ENCODE peak calls at places on chromosomes 13 and 19, in ten cellular contexts. B is tibial nerve; C is upper lobe of right lung; W is epithelial cell of esophagus; M is A549; I is fibroblast of pulmonary artery; U is PC-9; Z is CD8-positive, alpha-beta T cell; G is mesothelial cell of epicardium; A is HFFc6. N is an unnamed sample.

GRCh38 chr19:12757544-12758274 is 6.1 kb downstream of the BEST2 start:
- DNase-seq in B (no peak), M (peak), C (peak), U (peak), W (peak), A (peak), G (peak), I (peak), Z (peak), N (peak)

GRCh38 chr19:5023128-5023571 is 54.2 kb downstream of the KDM4B start:
- DNase-seq in A (no peak), W (no peak), B (no peak), G (no peak), I (no peak), C (no peak), U (no peak), M (no peak), Z (no peak), N (no peak)

GRCh38 chr19:10102787-10103236 is 334 bp upstream of the ANGPTL6 start:
- DNase-seq in A (no peak), Z (no peak), U (no peak), B (no peak), I (no peak), G (no peak), W (no peak), C (no peak), M (no peak), N (no peak)

GRCh38 chr19:33813391-33814101 is 16.9 kb downstream of the KCTD15 start:
- DNase-seq in B (no peak), G (no peak), U (no peak), M (no peak), A (no peak), W (no peak), C (peak), Z (no peak), I (no peak), N (no peak)

GRCh38 chr13:21663197-21663596 is 7.7 kb upstream of the FGF9 start:
- DNase-seq in Z (no peak), G (no peak), B (no peak), M (no peak), I (no peak), W (peak), U (no peak), A (no peak), C (no peak), N (peak)

GRCh38 chr13:31124225-31124624 is 37.5 kb downstream of the HSPH1 start:
- DNase-seq in I (no peak), Z (no peak), W (no peak), A (no peak), C (no peak), U (no peak), B (no peak), G (no peak), M (no peak), N (no peak)

GRCh38 chr13:83216521-83217245 is 665.6 kb downstream of the SLITRK1 start:
- DNase-seq in W (no peak), I (no peak), B (no peak), A (peak), U (no peak), Z (no peak), G (no peak), M (no peak), C (no peak), N (no peak)

GRCh38 chr13:30576528-30576927 is 41.2 kb upstream of the USPL1 start:
- DNase-seq in B (peak), C (no peak), G (no peak), A (peak), Z (peak), W (peak), M (no peak), I (peak), U (peak), N (peak)

GRCh38 chr19:17332677-17333581 is 1.7 kb downstream of the ANO8 start:
- DNase-seq in G (no peak), B (no peak), C (no peak), A (peak), W (peak), Z (no peak), I (peak), U (no peak), M (peak), N (peak)

GRCh38 chr13:59782696-59783095 is 381.0 kb downstream of the DIAPH3 start:
- DNase-seq in W (no peak), A (no peak), G (no peak), I (no peak), Z (no peak), U (no peak), B (no peak), C (no peak), M (no peak), N (no peak)

GRCh38 chr19:54045771-54046170 is 17.9 kb downstream of the VSTM1 start:
- DNase-seq in B (no peak), W (no peak), G (no peak), M (no peak), A (no peak), I (no peak), C (no peak), U (no peak), Z (no peak), N (no peak)

GRCh38 chr13:101204270-101205011 is 211.9 kb downstream of the NALCN start:
- DNase-seq in G (no peak), Z (no peak), B (no peak), M (no peak), A (no peak), I (no peak), U (no peak), W (no peak), C (no peak), N (no peak)

GRCh38 chr13:80363890-80364503 is 23.1 kb upstream of the SPRY2 start:
- DNase-seq in U (no peak), G (no peak), M (no peak), Z (no peak), W (peak), C (no peak), B (no peak), I (peak), A (no peak), N (peak)

GRCh38 chr19:23986623-23987022 is 71.9 kb downstream of the ZNF726 start:
- DNase-seq in C (no peak), M (no peak), U (no peak), G (no peak), B (no peak), I (no peak), W (no peak), A (no peak), Z (no peak), N (no peak)

GRCh38 chr19:11806354-11807098 is 7.5 kb upstream of the ZNF440 start:
- DNase-seq in M (no peak), B (no peak), Z (no peak), G (no peak), C (no peak), I (no peak), W (no peak), U (no peak), A (no peak), N (no peak)

GRCh38 chr19:8641908-8642547 is 11.6 kb downstream of the NFILZ start:
- DNase-seq in I (peak), B (peak), W (peak), C (no peak), U (peak), Z (no peak), G (no peak), A (peak), M (peak), N (peak)

GRCh38 chr19:46733693-46734240 is 12.1 kb upstream of the FKRP start:
- DNase-seq in A (no peak), U (no peak), W (no peak), B (no peak), M (no peak), Z (no peak), I (no peak), G (no peak), C (no peak), N (no peak)

GRCh38 chr13:52744842-52745241 is 5.2 kb upstream of the CNMD start:
- DNase-seq in W (no peak), B (no peak), A (no peak), Z (no peak), G (no peak), U (no peak), I (no peak), C (no peak), M (no peak), N (no peak)

GRCh38 chr13:41463823-41464602 is 6.7 kb downstream of the RGCC start:
- DNase-seq in C (no peak), A (no peak), M (no peak), G (no peak), U (no peak), B (no peak), I (no peak), Z (no peak), W (no peak), N (no peak)

GRCh38 chr19:52566588-52566987 is 3.5 kb upstream of the ZNF701 start:
- DNase-seq in G (no peak), C (no peak), U (no peak), W (peak), M (no peak), B (no peak), I (peak), Z (no peak), A (peak), N (peak)

GRCh38 chr19:2126879-2127518 is 24.4 kb downstream of the AP3D1 start:
- DNase-seq in I (no peak), B (no peak), C (no peak), U (no peak), Z (no peak), A (no peak), W (no peak), G (no peak), M (no peak), N (no peak)

GRCh38 chr13:87919956-87920355 is 248.8 kb downstream of the SLITRK5 start:
- DNase-seq in I (no peak), A (no peak), M (no peak), B (no peak), Z (no peak), G (no peak), C (no peak), U (no peak), W (no peak), N (no peak)

GRCh38 chr19:28793391-28794168 is 419.4 kb downstream of the UQCRFS1 start:
- DNase-seq in I (no peak), U (no peak), C (no peak), B (no peak), A (no peak), W (no peak), M (no peak), G (no peak), Z (no peak), N (no peak)

GRCh38 chr19:56103027-56103614 is 18.0 kb downstream of the ZNF787 start:
- DNase-seq in W (no peak), B (no peak), G (no peak), I (no peak), Z (no peak), M (no peak), U (no peak), A (no peak), C (no peak), N (no peak)

GRCh38 chr13:46142692-46143238 is 37.9 kb upstream of the CPB2 start:
- DNase-seq in W (no peak), Z (no peak), U (no peak), C (no peak), G (no peak), A (no peak), M (no peak), I (no peak), B (no peak), N (no peak)

GRCh38 chr13:79593611-79594275 is 112.8 kb downstream of the NDFIP2 start:
- DNase-seq in Z (no peak), I (peak), M (no peak), C (no peak), U (no peak), A (peak), B (no peak), W (peak), G (no peak), N (peak)

GRCh38 chr19:11164879-11165406 is 9.4 kb upstream of the SPC24 start:
- DNase-seq in Z (no peak), W (no peak), M (no peak), C (no peak), U (no peak), B (peak), I (peak), A (no peak), G (no peak), N (no peak)

GRCh38 chr13:28429096-28429495 is 65.8 kb downstream of the FLT1 start:
- DNase-seq in G (no peak), U (no peak), A (no peak), I (no peak), Z (no peak), M (no peak), B (no peak), C (no peak), W (no peak), N (no peak)

GRCh38 chr13:85693889-85694511 is 105.2 kb downstream of the SLITRK6 start:
- DNase-seq in Z (no peak), A (peak), M (peak), G (no peak), I (no peak), U (no peak), C (no peak), B (no peak), W (peak), N (peak)

GRCh38 chr19:10112037-10112751 is 701 bp downstream of the P2RY11 start:
- DNase-seq in U (no peak), A (no peak), I (no peak), M (no peak), C (peak), Z (no peak), B (no peak), W (no peak), G (no peak), N (peak)

GRCh38 chr13:44293908-44294735 is 79.5 kb upstream of the SERP2 start:
- DNase-seq in A (peak), I (peak), W (peak), U (no peak), M (no peak), Z (no peak), G (no peak), C (no peak), B (no peak), N (peak)

GRCh38 chr13:99601535-99601934 is 100.3 kb downstream of the TM9SF2 start:
- DNase-seq in C (no peak), Z (no peak), I (no peak), W (no peak), B (no peak), U (no peak), A (no peak), G (no peak), M (no peak), N (no peak)

GRCh38 chr13:99608345-99608744 is 107.1 kb downstream of the TM9SF2 start:
- DNase-seq in U (no peak), B (no peak), C (no peak), G (no peak), A (no peak), Z (no peak), I (no peak), W (no peak), M (no peak), N (no peak)

GRCh38 chr13:99606322-99607089 is 105.2 kb downstream of the TM9SF2 start:
- DNase-seq in I (peak), U (peak), Z (peak), G (peak), W (peak), B (peak), A (peak), C (peak), M (peak), N (peak)

GRCh38 chr13:99604636-99605035 is 103.4 kb downstream of the TM9SF2 start:
- DNase-seq in U (no peak), B (no peak), I (no peak), C (no peak), W (no peak), G (no peak), A (no peak), Z (no peak), M (no peak), N (no peak)

DNA sequence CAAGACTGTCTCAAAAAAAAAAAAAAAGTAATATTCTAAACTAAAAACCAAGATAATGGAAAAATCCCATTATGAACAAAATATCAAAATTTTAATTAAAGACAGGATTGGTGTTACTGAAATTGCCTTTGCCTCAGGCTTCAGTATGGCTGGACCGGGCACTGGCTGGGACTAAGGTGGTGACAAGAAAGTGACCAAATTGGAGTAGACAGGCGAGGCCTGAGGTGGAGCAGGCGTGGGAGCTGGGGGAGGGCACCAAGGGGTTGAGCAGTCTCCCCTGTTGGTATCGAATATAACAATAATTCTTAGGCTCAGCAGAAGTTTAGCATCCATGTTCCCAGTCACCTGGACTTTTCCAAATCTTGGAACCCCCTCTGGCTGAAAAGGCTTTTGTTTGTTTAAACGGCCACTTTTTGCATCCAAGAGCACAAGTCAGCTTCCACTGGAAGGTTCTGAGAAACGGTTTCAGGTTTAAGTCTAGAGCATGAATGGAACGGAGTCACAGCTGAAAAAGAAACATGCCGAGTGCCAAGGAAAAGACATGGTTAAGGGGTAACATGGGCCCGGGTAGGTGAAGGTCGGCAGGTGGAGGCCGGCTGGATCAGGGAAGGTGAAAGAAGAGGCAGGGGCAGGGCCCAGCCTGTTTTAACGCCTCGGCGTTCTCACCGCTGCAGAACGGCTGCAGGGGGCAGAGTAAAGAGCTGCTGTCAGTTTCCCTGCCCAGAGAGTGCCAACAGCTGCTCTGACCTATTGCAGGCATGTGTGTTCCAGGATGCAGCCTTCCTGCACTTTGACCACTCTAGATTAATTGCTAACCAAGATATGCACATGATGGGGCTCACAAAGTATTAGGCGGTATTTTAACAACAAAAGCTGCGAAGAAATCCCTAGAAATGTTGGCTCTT is 104.4 kb downstream of the TM9SF2 start:
- DNase-seq in G (no peak), C (peak), B (peak), M (peak), U (peak), A (no peak), I (no peak), W (peak), Z (peak), N (peak)
- TF ChIP-seq CTCF in G (no peak), C (peak), B (peak), M (no peak), U (no peak), A (peak), I (peak), W (peak), Z (no peak), N (no peak)

GRCh38 chr19:35141627-35142401 is 1.2 kb upstream of the FXYD7 start:
- DNase-seq in B (no peak), G (no peak), A (no peak), M (no peak), U (no peak), W (no peak), Z (no peak), C (no peak), I (no peak), N (no peak)

GRCh38 chr19:35144259-35144599 is 1.2 kb downstream of the FXYD7 start:
- DNase-seq in W (no peak), M (no peak), Z (no peak), B (no peak), G (no peak), C (no peak), U (no peak), I (no peak), A (no peak), N (no peak)

GRCh38 chr19:35143818-35144217 is 763 bp downstream of the FXYD7 start:
- DNase-seq in A (no peak), C (no peak), W (no peak), Z (no peak), B (no peak), G (no peak), U (no peak), I (no peak), M (no peak), N (no peak)

GRCh38 chr19:35143231-35143715 is at the start of gene FXYD7:
- DNase-seq in G (no peak), U (no peak), B (no peak), I (no peak), Z (no peak), W (no peak), C (no peak), M (no peak), A (no peak), N (no peak)

GRCh38 chr19:35142531-35143230 is 374 bp upstream of the FXYD7 start:
- DNase-seq in A (no peak), W (peak), I (peak), G (no peak), Z (peak), B (no peak), C (peak), U (peak), M (peak), N (no peak)
- TF ChIP-seq CTCF in A (peak), W (peak), I (peak), G (peak), Z (peak), B (peak), C (peak), U (peak), M (peak), N (peak)

DNA sequence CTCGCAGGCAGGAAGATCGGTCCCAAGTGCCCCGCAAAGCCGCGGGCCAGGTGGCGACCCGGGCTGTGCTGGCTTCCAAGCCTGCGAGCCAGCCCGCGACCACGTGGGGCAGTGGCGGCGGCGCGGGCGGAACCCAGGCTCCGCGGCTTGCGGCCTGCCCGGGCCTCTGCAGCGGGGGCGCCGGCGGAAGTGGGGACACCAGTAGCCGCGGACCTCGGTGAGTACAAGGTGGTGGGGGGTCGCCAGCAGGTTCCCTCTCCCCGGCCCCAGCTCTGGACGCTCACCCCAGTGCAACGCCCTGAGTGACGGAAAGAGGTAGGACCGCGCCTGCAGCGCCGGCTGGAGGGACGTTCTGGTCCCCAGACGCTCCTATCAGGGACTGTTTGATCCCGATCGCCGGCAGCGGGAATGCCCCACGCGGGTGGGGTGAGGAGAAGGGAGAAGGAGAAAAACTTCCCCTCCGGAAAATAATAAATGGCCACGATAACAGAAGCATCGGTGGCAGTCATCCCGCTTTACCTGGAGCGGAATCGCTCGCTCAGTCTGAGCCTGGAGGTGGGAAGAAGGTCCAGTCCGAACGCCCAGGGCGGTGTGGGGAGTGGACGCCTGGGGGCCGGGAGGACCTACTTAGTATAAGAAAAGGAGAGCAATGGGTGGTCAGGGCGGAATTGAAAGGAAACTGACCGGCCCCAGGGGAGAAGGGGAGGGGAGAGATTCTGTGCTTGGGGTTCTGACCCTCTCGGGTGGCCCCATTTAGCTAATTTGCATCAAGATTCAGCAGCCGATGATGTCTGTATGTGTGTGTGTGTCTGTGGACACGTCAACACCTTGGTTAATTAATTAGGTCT is at the start of gene GEMIN7:
- DNase-seq in U (peak), A (peak), C (peak), B (peak), W (peak), Z (peak), M (peak), G (peak), I (peak), N (peak)
- TF ChIP-seq CTCF in U (no peak), A (peak), C (peak), B (no peak), W (no peak), Z (no peak), M (no peak), G (peak), I (no peak), N (no peak)

GRCh38 chr19:18768046-18768771 is 22.9 kb downstream of the COMP start:
- DNase-seq in Z (no peak), C (no peak), A (no peak), G (no peak), I (no peak), W (no peak), U (no peak), M (no peak), B (no peak), N (no peak)
- TF ChIP-seq CTCF in Z (no peak), C (no peak), A (peak), G (no peak), I (no peak), W (no peak), U (no peak), M (no peak), B (no peak), N (no peak)

GRCh38 chr13:61286148-61286745 is 129.4 kb downstream of the PCDH20 start:
- DNase-seq in A (no peak), U (peak), C (no peak), M (no peak), Z (no peak), I (peak), W (peak), G (no peak), B (no peak), N (peak)
- TF ChIP-seq CTCF in A (peak), U (peak), C (peak), M (no peak), Z (no peak), I (no peak), W (peak), G (peak), B (no peak), N (no peak)